ENCODE peak calls at places on chromosome 11, in six cellular contexts. N is stimulated activated CD8-positive, alpha-beta memory T cell treated with anti-CD3 and anti-CD28 coated beads, Interleukin-15, amount 100 ng/mL, for 48 hours; C is iPS DF 6.9; K is caudate nucleus; E is sigmoid colon; D is germinal center. V is an unnamed sample.

GRCh38 chr11:72932132-72932570 is 117.9 kb downstream of the ATG16L2 start:
- DNase-seq in C (no peak), K (no peak), D (no peak), N (no peak), E (no peak), V (no peak)

GRCh38 chr11:56923116-56923515 is 65.6 kb upstream of the OR5AK2 start:
- DNase-seq in E (no peak), K (no peak), N (no peak), C (no peak), D (no peak), V (no peak)

GRCh38 chr11:12150831-12151382 is 40.5 kb downstream of the MICAL2 start:
- DNase-seq in K (no peak), C (no peak), N (peak; percentile 76), D (no peak), E (no peak), V (no peak)

GRCh38 chr11:120590472-120590871 is 78.9 kb downstream of the GRIK4 start:
- DNase-seq in D (no peak), E (no peak), C (no peak), N (no peak), K (no peak), V (peak; percentile 29)

GRCh38 chr11:18056561-18057181 is 10.6 kb upstream of the TPH1 start:
- DNase-seq in E (no peak), N (no peak), D (no peak), K (no peak), C (no peak), V (no peak)

GRCh38 chr11:88338223-88338661 is 706 bp upstream of the CTSC start:
- DNase-seq in N (peak; percentile 39), E (peak; percentile 77), D (peak; percentile 33), K (no peak), C (no peak), V (peak; percentile 81)

GRCh38 chr11:75159081-75159953 is 8.4 kb downstream of the SLCO2B1 start:
- DNase-seq in D (no peak), C (no peak), K (no peak), N (no peak), E (no peak), V (no peak)

GRCh38 chr11:74397531-74398243 is 546 bp downstream of the PGM2L1 start:
- DNase-seq in C (peak; percentile 20), N (no peak), K (no peak), E (no peak), D (peak; percentile 60), V (peak; percentile 83)

GRCh38 chr11:118364956-118365615 is 5.7 kb downstream of the UBE4A start:
- DNase-seq in E (no peak), C (no peak), N (no peak), D (no peak), K (no peak), V (no peak)

GRCh38 chr11:111245425-111245824 is at the start of gene POU2AF2:
- DNase-seq in N (no peak), D (no peak), C (no peak), K (no peak), E (no peak), V (no peak)

GRCh38 chr11:86702387-86702983 is 30.1 kb upstream of the ME3 start:
- DNase-seq in C (no peak), K (no peak), D (no peak), E (no peak), N (no peak), V (no peak)

GRCh38 chr11:107598225-107599139 is 7.5 kb downstream of the ELMOD1 start:
- DNase-seq in N (no peak), K (no peak), D (peak; percentile 16), C (no peak), E (no peak), V (no peak)

GRCh38 chr11:20055312-20055711 is 105.0 kb downstream of the DBX1 start:
- DNase-seq in D (no peak), E (no peak), C (no peak), K (no peak), N (no peak), V (no peak)

GRCh38 chr11:17547051-17547577 is at the start of gene OTOG:
- DNase-seq in N (no peak), K (no peak), D (no peak), C (peak; percentile 63), E (no peak), V (no peak)

GRCh38 chr11:1153951-1154487 is 3.7 kb upstream of the MUC5AC start:
- DNase-seq in D (no peak), K (no peak), N (no peak), E (peak; percentile 67), C (no peak), V (peak; percentile 94)

GRCh38 chr11:72739240-72740059 is 12.8 kb downstream of the ARAP1 start:
- DNase-seq in C (no peak), E (no peak), N (no peak), D (no peak), K (no peak), V (no peak)

GRCh38 chr11:27916541-27917100 is 191.3 kb downstream of the KIF18A start:
- DNase-seq in E (no peak), C (no peak), D (no peak), K (no peak), N (no peak), V (no peak)